ENCODE peak calls at places on chromosomes 16 and 17, in five cellular contexts. W, C, P, Q and Z are unnamed samples.

GRCh38 chr16:86044881-86045600 is 146.1 kb downstream of the IRF8 start:
- DNase-seq in W (peak; percentile 15), C (peak; percentile 28), P (no peak), Q (peak; percentile 47), Z (no peak)

GRCh38 chr16:24255446-24256352 is at the start of gene CACNG3:
- DNase-seq in W (peak; percentile 11), C (no peak), P (no peak), Q (peak; percentile 96), Z (no peak)

GRCh38 chr17:55266051-55266957 is 1.5 kb downstream of the HLF start:
- DNase-seq in W (no peak), C (no peak), P (no peak), Q (peak; percentile 77), Z (no peak)

GRCh38 chr17:35586569-35587073 is 501 bp upstream of the AP2B1 start:
- DNase-seq in W (no peak), C (no peak), P (no peak), Q (no peak), Z (no peak)

GRCh38 chr17:55053855-55054254 is 85.3 kb downstream of the STXBP4 start:
- DNase-seq in W (no peak), C (no peak), P (no peak), Q (no peak), Z (no peak)

GRCh38 chr16:4315185-4316102 is at the start of gene GLIS2:
- DNase-seq in W (peak; percentile 35), C (no peak), P (no peak), Q (peak; percentile 90), Z (no peak)

GRCh38 chr16:66933776-66934137 is 445 bp downstream of the CIAO2B start:
- DNase-seq in W (peak; percentile 51), C (peak; percentile 63), P (no peak), Q (no peak), Z (no peak)

GRCh38 chr16:11586375-11586855 is 304 bp downstream of the LITAF start:
- DNase-seq in W (no peak), C (no peak), P (no peak), Q (no peak), Z (no peak)

GRCh38 chr17:27559996-27560481 is 70.9 kb upstream of the LGALS9 start:
- DNase-seq in W (no peak), C (no peak), P (peak; percentile 71), Q (no peak), Z (peak; percentile 66)